ENCODE peak calls at places on chromosomes 13 and 19, in nine cellular contexts. Z is H9; P is activated T-cell treated with anti-CD3 and anti-CD28 coated beads for 1 hour; D is stimulated activated CD4-positive, alpha-beta T cell treated with anti-CD3 and anti-CD28 coated beads, TNF-alpha, amount 100 ng/mL, for 4 hours; S is stimulated activated CD8-positive, alpha-beta memory T cell treated with anti-CD3 and anti-CD28 coated beads, Interleukin-12 subunit alpha, Interleukin-12 subunit beta, amount 100 ng/mL, for 1 hour; H is mucosa of gallbladder; T is GDM1; L is nucleus accumbens; F is NCI-H2081 treated with DMSO at 0.1 percent for 48 hours. G is an unnamed sample.

GRCh38 chr13:50006426-50007135 is 8.7 kb upstream of the KCNRG start:
- DNase-seq in Z (no peak), P (no peak), D (no peak), S (no peak), H (no peak), T (no peak), L (no peak), F (no peak), G (no peak)

GRCh38 chr19:20179946-20180345 is 12.9 kb downstream of the ZNF486 start:
- DNase-seq in Z (no peak), P (no peak), D (no peak), S (no peak), H (no peak), T (no peak), L (no peak), F (no peak), G (no peak)

GRCh38 chr19:46692918-46693722 is 23.8 kb downstream of the PRKD2 start:
- DNase-seq in Z (no peak), P (no peak), D (no peak), S (no peak), H (no peak), T (no peak), L (no peak), F (no peak), G (no peak)

GRCh38 chr13:102508411-102508810 is 88.4 kb upstream of the TPP2 start:
- DNase-seq in Z (peak; percentile 43), P (no peak), D (no peak), S (no peak), H (no peak), T (no peak), L (no peak), F (no peak), G (no peak)

GRCh38 chr19:18112989-18113478 is 15.5 kb downstream of the MAST3 start:
- DNase-seq in Z (peak; percentile 87), P (peak; percentile 83), D (peak; percentile 58), S (peak; percentile 70), H (peak; percentile 83), T (peak; percentile 65), L (peak; percentile 68), F (peak; percentile 23), G (peak; percentile 66)

GRCh38 chr13:29654384-29654783 is 58.9 kb upstream of the SLC7A1 start:
- DNase-seq in Z (no peak), P (no peak), D (no peak), S (no peak), H (no peak), T (no peak), L (no peak), F (no peak), G (no peak)

GRCh38 chr19:44718441-44719261 is 19.7 kb downstream of the CEACAM16 start:
- DNase-seq in Z (peak; percentile 89), P (no peak), D (no peak), S (no peak), H (peak; percentile 86), T (peak; percentile 11), L (no peak), F (no peak), G (no peak)

GRCh38 chr13:103351035-103351828 is 285.0 kb upstream of the SLC10A2 start:
- DNase-seq in Z (peak; percentile 61), P (no peak), D (no peak), S (no peak), H (no peak), T (no peak), L (no peak), F (no peak), G (no peak)

GRCh38 chr19:24064175-24064574 is 22.8 kb upstream of the ZNF254 start:
- DNase-seq in Z (no peak), P (no peak), D (no peak), S (no peak), H (no peak), T (no peak), L (no peak), F (no peak), G (no peak)

GRCh38 chr13:23657056-23657455 is 86.8 kb downstream of the TNFRSF19 start:
- DNase-seq in Z (no peak), P (no peak), D (no peak), S (no peak), H (no peak), T (no peak), L (no peak), F (no peak), G (no peak)

GRCh38 chr19:43784251-43784980 is 3.6 kb upstream of the KCNN4 start:
- DNase-seq in Z (peak; percentile 50), P (peak; percentile 55), D (peak; percentile 49), S (peak; percentile 42), H (no peak), T (peak; percentile 25), L (no peak), F (no peak), G (peak; percentile 42)

GRCh38 chr13:59458908-59459579 is 704.7 kb downstream of the DIAPH3 start:
- DNase-seq in Z (peak; percentile 46), P (no peak), D (no peak), S (no peak), H (no peak), T (no peak), L (no peak), F (no peak), G (peak; percentile 55)

GRCh38 chr19:3458595-3459284 is 21.6 kb downstream of the SMIM24 start:
- DNase-seq in Z (peak; percentile 71), P (no peak), D (no peak), S (no peak), H (no peak), T (no peak), L (no peak), F (no peak), G (no peak)